ENCODE peak calls at places on chromosomes 6 and 20, in six cellular contexts. W is GM06990, O is AG04449, N is A549, U is gastrocnemius medialis, H is right atrium auricular region. E is an unnamed sample.

GRCh38 chr6:168242655-168243225 is 76.8 kb downstream of the DACT2 start:
- DNase-seq in W (no peak), O (no peak), N (no peak), U (no peak), H (no peak), E (no peak)

GRCh38 chr6:110334425-110335158 is 23.6 kb downstream of the METTL24 start:
- DNase-seq in W (no peak), O (no peak), N (no peak), U (no peak), H (no peak), E (no peak)

GRCh38 chr6:21634582-21634981 is 41.0 kb downstream of the SOX4 start:
- DNase-seq in W (no peak), O (peak; percentile 89), N (peak; percentile 88), U (no peak), H (no peak), E (no peak)

GRCh38 chr6:154969796-154970195 is 25.3 kb upstream of the TIAM2 start:
- DNase-seq in W (no peak), O (peak; percentile 17), N (no peak), U (no peak), H (no peak), E (no peak)

GRCh38 chr20:36974660-36975059 is 23.2 kb upstream of the SAMHD1 start:
- DNase-seq in W (no peak), O (no peak), N (no peak), U (no peak), H (no peak), E (no peak)

GRCh38 chr6:35739645-35740517 is 3.0 kb downstream of the ARMC12 start:
- DNase-seq in W (no peak), O (no peak), N (no peak), U (no peak), H (no peak), E (no peak)

GRCh38 chr20:51022803-51023616 is at the start of gene KCNG1:
- DNase-seq in W (peak; percentile 24), O (no peak), N (peak; percentile 73), U (no peak), H (no peak), E (peak; percentile 59)

GRCh38 chr6:34115396-34116314 is 30.2 kb downstream of the GRM4 start:
- DNase-seq in W (no peak), O (no peak), N (no peak), U (no peak), H (no peak), E (no peak)

GRCh38 chr6:162056745-162057144 is 670.8 kb downstream of the PRKN start:
- DNase-seq in W (no peak), O (no peak), N (peak; percentile 58), U (no peak), H (peak; percentile 68), E (no peak)

GRCh38 chr6:14074723-14075503 is 42.7 kb upstream of the CD83 start:
- DNase-seq in W (peak; percentile 50), O (no peak), N (peak; percentile 15), U (no peak), H (no peak), E (no peak)

GRCh38 chr6:158619922-158620801 is 24.4 kb downstream of the DYNLT1 start:
- DNase-seq in W (no peak), O (no peak), N (no peak), U (no peak), H (no peak), E (no peak)

GRCh38 chr6:35064508-35065440 is 76.4 kb downstream of the TCP11 start:
- DNase-seq in W (no peak), O (no peak), N (no peak), U (no peak), H (no peak), E (peak; percentile 28)

GRCh38 chr6:106518748-106519147 is 110.5 kb downstream of the RTN4IP1 start:
- DNase-seq in W (no peak), O (no peak), N (no peak), U (no peak), H (no peak), E (no peak)

GRCh38 chr20:58514321-58515239 is 619 bp downstream of the APCDD1L start:
- DNase-seq in W (no peak), O (no peak), N (no peak), U (no peak), H (no peak), E (no peak)

GRCh38 chr6:14681699-14682487 is 564.0 kb upstream of the JARID2 start:
- DNase-seq in W (no peak), O (no peak), N (no peak), U (no peak), H (no peak), E (no peak)

GRCh38 chr6:24743944-24744335 is 25.0 kb upstream of the C6orf62 start:
- DNase-seq in W (peak; percentile 32), O (no peak), N (no peak), U (no peak), H (no peak), E (no peak)

GRCh38 chr20:25125636-25126035 is 43.7 kb upstream of the VSX1 start:
- DNase-seq in W (no peak), O (no peak), N (no peak), U (no peak), H (peak; percentile 50), E (no peak)

GRCh38 chr6:13635948-13636658 is 21.0 kb downstream of the NOL7 start:
- DNase-seq in W (no peak), O (no peak), N (no peak), U (no peak), H (no peak), E (no peak)

GRCh38 chr20:38728911-38729642 is 4.8 kb downstream of the SLC32A1 start:
- DNase-seq in W (peak; percentile 30), O (no peak), N (no peak), U (no peak), H (no peak), E (no peak)

GRCh38 chr6:28489366-28490190 is 26.0 kb downstream of the GPX6 start:
- DNase-seq in W (peak; percentile 79), O (peak; percentile 26), N (peak; percentile 91), U (no peak), H (no peak), E (peak; percentile 82)

GRCh38 chr6:43050981-43051380 is 2.7 kb downstream of the CUL7 start:
- DNase-seq in W (no peak), O (no peak), N (no peak), U (no peak), H (no peak), E (no peak)

GRCh38 chr6:146582857-146583256 is 15.9 kb upstream of the ADGB start:
- DNase-seq in W (no peak), O (no peak), N (no peak), U (peak; percentile 29), H (no peak), E (peak; percentile 60)

GRCh38 chr6:3151705-3152104 is 5.6 kb downstream of the TUBB2A start:
- DNase-seq in W (no peak), O (no peak), N (no peak), U (no peak), H (no peak), E (no peak)

GRCh38 chr6:169200931-169201514 is 52.6 kb downstream of the THBS2 start:
- DNase-seq in W (no peak), O (no peak), N (no peak), U (no peak), H (no peak), E (no peak)

GRCh38 chr6:148296746-148297145 is 45.9 kb upstream of the SASH1 start:
- DNase-seq in W (no peak), O (no peak), N (no peak), U (no peak), H (no peak), E (no peak)

GRCh38 chr6:54697423-54697822 is 149.1 kb upstream of the FAM83B start:
- DNase-seq in W (no peak), O (no peak), N (peak; percentile 5), U (no peak), H (no peak), E (no peak)

DNA sequence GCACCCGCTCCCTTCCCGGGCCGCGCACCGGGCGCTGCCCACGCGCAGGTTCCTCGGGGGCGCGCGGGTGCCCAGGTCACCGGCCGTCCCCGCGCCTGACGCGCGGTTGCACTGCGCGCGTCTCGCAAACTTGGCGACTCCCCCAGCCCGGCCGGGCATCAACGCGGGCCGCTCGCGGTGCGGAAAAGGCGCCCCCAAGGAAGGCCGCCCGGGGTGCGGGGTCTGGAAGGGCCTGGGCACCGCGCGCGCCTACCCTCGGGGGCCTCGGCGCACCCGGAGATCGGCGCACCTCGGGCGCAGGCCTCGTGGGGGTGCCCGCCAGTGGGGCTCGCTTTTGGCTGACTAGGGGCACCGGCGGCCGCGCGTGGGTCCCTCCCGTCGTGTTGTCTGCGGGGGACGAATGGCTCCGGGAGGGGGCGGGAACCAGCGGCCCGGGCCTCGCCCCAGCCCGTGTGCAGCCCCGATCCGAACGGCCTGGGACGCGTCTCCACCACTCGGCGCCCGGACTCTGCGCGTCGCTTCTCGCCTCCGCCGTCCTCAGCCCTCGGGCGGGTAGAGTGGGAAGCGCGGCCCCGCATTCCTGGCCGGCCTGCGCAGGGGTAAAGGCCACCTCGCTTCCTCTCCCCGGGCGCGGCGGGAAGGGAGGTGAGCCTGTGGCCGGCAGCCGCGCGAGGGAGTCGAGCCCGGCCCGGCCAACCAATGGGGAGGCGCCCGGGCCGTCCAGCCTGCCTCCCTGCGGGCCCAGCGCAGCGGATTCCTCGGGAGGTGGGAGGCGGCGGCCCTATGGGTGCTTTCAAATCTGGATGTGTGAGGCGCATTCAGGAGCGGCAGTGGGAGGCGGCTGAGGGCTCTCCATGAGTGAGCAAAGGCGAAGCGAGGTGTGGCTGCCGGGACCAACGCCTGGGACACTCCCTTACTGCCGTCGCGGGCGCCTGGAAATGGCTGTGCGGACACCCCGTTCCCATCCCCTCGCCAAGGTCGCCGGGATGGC is 927 bp upstream of the ZBTB46 start:
- DNase-seq in W (no peak), O (no peak), N (no peak), U (no peak), H (no peak), E (no peak)
- H3K4me3 ChIP-seq in W (no peak overlapping the region), O (peak overlapping the region; percentile 48), N (peak overlapping the region; percentile 99), U (peak overlapping the region; percentile 61), H (peak overlapping the region; percentile 58), E (peak overlapping the region; percentile 61)

GRCh38 chr6:56841751-56842150 is 113.2 kb upstream of the BEND6 start:
- DNase-seq in W (no peak), O (no peak), N (no peak), U (no peak), H (no peak), E (no peak)

GRCh38 chr6:56841372-56841749 is 113.5 kb upstream of the BEND6 start:
- DNase-seq in W (no peak), O (no peak), N (no peak), U (no peak), H (no peak), E (no peak)

GRCh38 chr6:56842602-56843475 is 112.1 kb upstream of the BEND6 start:
- DNase-seq in W (peak; percentile 69), O (no peak), N (peak; percentile 34), U (peak; percentile 60), H (no peak), E (peak; percentile 60)

GRCh38 chr6:56845027-56845426 is 109.9 kb upstream of the BEND6 start:
- DNase-seq in W (no peak), O (no peak), N (no peak), U (no peak), H (no peak), E (no peak)

GRCh38 chr6:56843476-56844349 is 111.2 kb upstream of the BEND6 start:
- DNase-seq in W (peak; percentile 96), O (no peak), N (peak; percentile 90), U (peak; percentile 89), H (peak; percentile 73), E (peak; percentile 81)
- TF ChIP-seq CTCF in W (peak; percentile 71), O (peak; percentile 80), N (peak; percentile 47), U (peak; percentile 85), H (peak; percentile 68), E (peak; percentile 61)

GRCh38 chr6:390914-391558 is 516 bp upstream of the IRF4 start:
- DNase-seq in W (peak; percentile 81), O (no peak), N (no peak), U (no peak), H (no peak), E (no peak)
- H3K4me3 ChIP-seq in W (peak overlapping the region; percentile 97), O (peak overlapping the region; percentile 18), N (peak overlapping the region; percentile 43), U (peak overlapping the region; percentile 45), H (peak overlapping the region; percentile 25), E (peak overlapping the region; percentile 56)

GRCh38 chr20:35329435-35330139 is 37.4 kb upstream of the FAM83C start:
- DNase-seq in W (no peak), O (no peak), N (peak; percentile 72), U (peak; percentile 44), H (no peak), E (no peak)
- TF ChIP-seq CTCF in W (peak; percentile 87), O (peak; percentile 32), N (peak; percentile 84), U (peak; percentile 57), H (no peak), E (peak; percentile 45)